ENCODE peak calls at places on chromosomes 2 and 18, in four cellular contexts. P is H9, U is IMR-90, A is H1. Z is an unnamed sample.

GRCh38 chr18:48955528-48956261 is 4.9 kb upstream of the SMAD7 start:
- DNase-seq in A (no peak), U (peak; percentile 85), P (peak; percentile 56), Z (peak; percentile 80)

GRCh38 chr18:79576686-79577351 is 102.8 kb upstream of the CTDP1 start:
- DNase-seq in U (peak; percentile 46), P (peak; percentile 19), A (peak; percentile 40), Z (no peak)

GRCh38 chr2:6999161-6999877 is 82.1 kb downstream of the RNF144A start:
- DNase-seq in A (no peak), U (no peak), P (no peak), Z (no peak)

GRCh38 chr18:73948497-73948896 is 199.1 kb downstream of the FBXO15 start:
- DNase-seq in A (no peak), U (peak; percentile 80), P (no peak), Z (peak; percentile 72)

GRCh38 chr2:191376981-191377629 is 131.9 kb downstream of the MYO1B start:
- DNase-seq in U (peak; percentile 93), A (no peak), P (no peak), Z (peak; percentile 85)

GRCh38 chr18:10020176-10020575 is 106.4 kb downstream of the VAPA start:
- DNase-seq in A (no peak), P (no peak), U (no peak), Z (no peak)

GRCh38 chr18:5464241-5464640 is 79.6 kb downstream of the EPB41L3 start:
- DNase-seq in U (no peak), P (no peak), A (no peak), Z (no peak)

GRCh38 chr18:76547306-76547705 is 52.3 kb upstream of the ZNF516 start:
- DNase-seq in P (no peak), U (no peak), A (no peak), Z (no peak)

GRCh38 chr2:150526827-150527226 is 39.4 kb upstream of the RND3 start:
- DNase-seq in A (no peak), P (no peak), U (peak; percentile 94), Z (peak; percentile 82)

GRCh38 chr2:241810304-241811208 is 1.6 kb downstream of the NEU4 start:
- DNase-seq in A (peak; percentile 47), U (no peak), P (peak; percentile 27), Z (no peak)

GRCh38 chr2:30655211-30655610 is 152.0 kb downstream of the CAPN13 start:
- DNase-seq in U (peak; percentile 43), A (no peak), P (no peak), Z (no peak)

GRCh38 chr2:2572393-2573204 is 241.5 kb upstream of the MYT1L start:
- DNase-seq in P (no peak), A (peak; percentile 16), U (no peak), Z (no peak)

GRCh38 chr2:134657650-134658250 is 61.0 kb downstream of the TMEM163 start:
- DNase-seq in P (peak; percentile 43), U (no peak), A (peak; percentile 68), Z (peak; percentile 52)

GRCh38 chr2:37711831-37712230 is 40.4 kb upstream of the CDC42EP3 start:
- DNase-seq in U (peak; percentile 90), A (no peak), P (no peak), Z (no peak)

GRCh38 chr2:161123531-161124030 is 36.6 kb upstream of the TANK start:
- DNase-seq in A (no peak), U (no peak), P (no peak), Z (no peak)

GRCh38 chr2:23498941-23499340 is 114.0 kb downstream of the KLHL29 start:
- DNase-seq in U (peak; percentile 44), A (no peak), P (no peak), Z (no peak)

GRCh38 chr2:212892193-212892592 is 259.2 kb downstream of the IKZF2 start:
- DNase-seq in P (no peak), U (peak; percentile 64), A (no peak), Z (peak; percentile 67)

GRCh38 chr2:45759310-45759851 is 107.9 kb downstream of the PRKCE start:
- DNase-seq in U (peak; percentile 87), P (no peak), A (no peak), Z (peak; percentile 69)

GRCh38 chr2:86661333-86661732 is 37.7 kb upstream of the RNF103 start:
- DNase-seq in A (no peak), P (no peak), U (no peak), Z (peak; percentile 44)

GRCh38 chr2:66334237-66335054 is 100.5 kb upstream of the MEIS1 start:
- DNase-seq in U (no peak), P (peak; percentile 45), A (no peak), Z (peak; percentile 49)

GRCh38 chr18:79484661-79485621 is 89.2 kb downstream of the NFATC1 start:
- DNase-seq in A (no peak), P (no peak), U (peak; percentile 98), Z (no peak)

GRCh38 chr18:76545433-76546281 is 50.6 kb upstream of the ZNF516 start:
- DNase-seq in A (no peak), P (no peak), U (no peak), Z (no peak)

DNA sequence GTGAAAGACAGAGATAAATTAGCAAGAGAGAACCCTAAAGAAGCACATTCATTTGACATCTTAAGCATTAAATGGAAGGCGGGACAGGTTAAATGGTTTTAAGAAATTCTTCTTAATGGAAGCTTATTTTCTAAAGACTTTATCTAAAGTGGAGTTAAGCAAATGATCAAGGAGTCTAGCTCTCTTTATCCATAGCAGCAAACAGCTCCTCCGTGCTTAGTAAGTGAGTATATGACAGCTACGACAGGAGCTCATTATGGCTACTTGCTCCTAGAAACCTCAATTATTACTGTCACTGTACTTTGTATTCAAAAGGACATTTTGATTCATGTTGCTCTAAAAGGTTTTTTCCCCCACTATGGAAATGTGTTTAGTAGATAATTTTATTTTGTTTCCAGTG is 444.9 kb downstream of the TMX3 start:
- DNase-seq in A (no peak), P (no peak), U (no peak), Z (no peak)
- H3K56ac ChIP-seq in A (no peak overlapping the region), P (no peak overlapping the region), U (no peak overlapping the region), Z (no peak overlapping the region)

DNA sequence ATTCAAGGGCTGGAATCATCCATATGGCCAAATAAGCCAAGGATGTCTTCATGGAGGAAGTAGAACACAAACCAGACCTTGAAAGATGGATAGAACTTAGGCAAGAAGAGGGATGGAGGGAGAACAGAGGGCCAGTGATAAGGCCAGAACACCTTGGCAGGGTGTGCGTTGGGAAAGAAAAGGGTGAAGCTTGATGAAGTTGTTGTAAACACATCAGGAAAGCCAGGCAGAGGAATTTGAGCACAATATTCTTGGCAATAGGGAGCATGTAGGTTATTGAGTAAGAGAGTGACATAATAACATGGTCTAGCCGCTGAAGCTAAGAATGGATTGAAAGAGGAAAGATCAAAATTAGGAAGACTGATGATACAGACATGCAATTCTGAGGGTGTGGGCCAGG is 40.9 kb downstream of the SLC14A2 start:
- DNase-seq in P (no peak), A (no peak), U (no peak), Z (no peak)
- H3K56ac ChIP-seq in P (no peak overlapping the region), A (no peak overlapping the region), U (no peak overlapping the region), Z (no peak overlapping the region)

DNA sequence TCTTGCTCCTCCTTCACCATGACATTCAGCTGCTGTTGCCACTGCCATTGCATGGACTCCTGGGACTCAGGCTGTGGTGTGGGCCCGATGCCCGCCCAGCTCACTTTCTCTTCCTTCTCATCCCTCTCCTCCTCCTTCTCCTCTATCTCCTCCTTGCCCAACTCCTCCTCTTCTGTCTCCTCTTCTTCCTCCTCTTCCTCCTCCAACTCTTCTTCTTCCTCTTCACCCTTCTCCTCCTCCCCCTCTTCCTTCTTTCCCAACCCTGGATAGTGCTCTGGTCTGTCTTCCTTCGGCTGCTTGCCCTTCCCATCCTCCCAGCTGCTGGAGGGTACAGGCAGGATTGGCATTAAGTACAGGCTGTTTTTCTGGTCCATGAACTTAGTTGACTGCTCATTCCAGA is 10.8 kb upstream of the CRYBA2 start:
- DNase-seq in U (no peak), A (no peak), P (no peak), Z (no peak)
- H3K56ac ChIP-seq in U (no peak overlapping the region), A (no peak overlapping the region), P (no peak overlapping the region), Z (no peak overlapping the region)

DNA sequence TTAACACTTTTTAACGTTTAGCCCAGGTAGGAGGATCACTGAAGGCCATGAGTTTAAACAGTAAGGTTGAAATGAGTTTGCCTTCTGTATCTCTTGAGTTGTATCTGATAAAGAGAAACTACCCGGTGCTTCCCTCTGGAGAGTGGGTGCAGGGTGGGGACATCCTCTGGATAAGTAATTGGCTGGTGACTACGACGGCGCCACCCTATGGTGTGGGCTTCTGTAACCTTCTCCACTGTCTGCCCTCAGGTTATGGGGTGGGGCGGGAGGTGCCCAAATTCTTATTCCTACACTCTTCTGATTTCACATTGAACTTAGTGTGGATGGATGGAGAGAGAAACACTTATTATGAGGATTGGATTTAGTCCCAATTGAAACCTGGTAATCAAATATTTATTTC is 68.8 kb downstream of the LDLRAD4 start:
- DNase-seq in A (no peak), P (no peak), U (no peak), Z (no peak)
- H3K56ac ChIP-seq in A (no peak overlapping the region), P (no peak overlapping the region), U (no peak overlapping the region), Z (no peak overlapping the region)

GRCh38 chr2:13252615-13253014 is 535.9 kb downstream of the TRIB2 start:
- DNase-seq in P (no peak), A (no peak), U (no peak), Z (no peak)
- H3K56ac ChIP-seq in P (no peak overlapping the region), A (no peak overlapping the region), U (no peak overlapping the region), Z (no peak overlapping the region)

DNA sequence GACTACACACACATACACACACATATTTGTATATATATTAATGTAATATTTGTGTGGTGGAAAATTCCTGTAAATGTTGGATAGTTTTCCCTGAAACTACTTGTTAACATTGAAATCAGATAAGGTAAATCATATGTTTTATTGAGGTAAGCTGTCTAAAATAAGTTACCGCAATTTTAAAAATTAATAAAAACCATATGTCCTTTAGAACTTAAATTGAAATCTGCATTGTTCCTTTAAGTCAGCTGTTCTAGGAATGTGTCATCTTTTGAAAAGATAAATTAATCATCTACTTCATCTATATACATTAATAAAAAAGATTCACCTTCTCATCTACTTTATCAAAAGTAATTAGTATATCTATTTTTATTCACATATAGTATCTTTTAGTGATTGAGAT is 102.0 kb downstream of the CSRNP3 start:
- DNase-seq in P (no peak), A (no peak), U (no peak), Z (no peak)
- H3K56ac ChIP-seq in P (no peak overlapping the region), A (no peak overlapping the region), U (no peak overlapping the region), Z (no peak overlapping the region)

GRCh38 chr2:239086325-239087020 is 238.6 kb downstream of the TWIST2 start:
- DNase-seq in P (no peak), U (no peak), A (no peak), Z (no peak)
- H3K56ac ChIP-seq in P (no peak overlapping the region), U (no peak overlapping the region), A (no peak overlapping the region), Z (no peak overlapping the region)

GRCh38 chr2:49332415-49332814 is 178.1 kb upstream of the FSHR start:
- DNase-seq in A (no peak), U (no peak), P (no peak), Z (no peak)

DNA sequence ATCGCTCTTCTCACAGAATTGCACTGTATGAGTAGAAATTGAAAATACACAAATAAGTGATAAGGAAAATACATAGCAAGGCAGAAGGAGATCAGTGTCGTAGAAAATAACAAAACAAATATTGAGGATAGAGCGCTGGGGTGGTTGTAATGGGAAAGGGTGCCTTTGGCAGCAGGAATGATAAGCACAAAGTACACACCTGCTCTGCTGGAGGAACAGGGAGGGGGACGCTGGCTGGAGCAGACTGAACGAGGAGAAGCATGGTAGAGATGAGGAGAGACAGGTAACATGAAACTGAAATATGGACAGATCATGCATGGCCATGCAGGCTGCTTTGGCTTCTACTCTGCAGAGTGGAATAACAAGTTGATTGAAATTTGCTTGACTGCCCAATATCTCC is 181.2 kb upstream of the FSHR start:
- DNase-seq in U (no peak), P (no peak), A (no peak), Z (no peak)
- H3K56ac ChIP-seq in U (no peak overlapping the region), P (no peak overlapping the region), A (no peak overlapping the region), Z (no peak overlapping the region)

Z was measured in mesendoderm.